ENCODE peak calls at places on chromosomes 7 and 10, in nine cellular contexts. M, B, A, Q, J, N, V, Y and Z are unnamed samples.

GRCh38 chr10:52551036-52551435 is 221.5 kb downstream of the MBL2 start:
- DNase-seq in M (no peak), B (no peak), A (no peak), Q (no peak), J (no peak), N (no peak), V (no peak), Y (no peak), Z (no peak)

GRCh38 chr7:19051767-19052375 is 65.6 kb downstream of the TWIST1 start:
- DNase-seq in M (no peak), B (no peak), A (peak), Q (no peak), J (no peak), N (peak), V (peak), Y (peak), Z (peak)

GRCh38 chr7:129144834-129145668 is 544 bp downstream of the TSPAN33 start:
- DNase-seq in M (no peak), B (no peak), A (no peak), Q (no peak), J (no peak), N (no peak), V (no peak), Y (no peak), Z (no peak)

GRCh38 chr10:81564143-81564542 is 310.9 kb upstream of the NRG3 start:
- DNase-seq in M (no peak), B (no peak), A (no peak), Q (no peak), J (no peak), N (no peak), V (no peak), Y (no peak), Z (no peak)

GRCh38 chr7:21850531-21851285 is 95.0 kb downstream of the CDCA7L start:
- DNase-seq in M (no peak), B (no peak), A (no peak), Q (no peak), J (no peak), N (no peak), V (peak), Y (peak), Z (peak)

GRCh38 chr7:102874166-102874829 is 38.5 kb upstream of the LRRC17 start:
- DNase-seq in M (no peak), B (no peak), A (peak), Q (peak), J (no peak), N (no peak), V (peak), Y (no peak), Z (peak)

GRCh38 chr10:75375828-75376227 is 25.7 kb downstream of the ZNF503 start:
- DNase-seq in M (no peak), B (no peak), A (peak), Q (no peak), J (no peak), N (no peak), V (no peak), Y (no peak), Z (no peak)

GRCh38 chr7:130363156-130363847 is 17.0 kb upstream of the CPA1 start:
- DNase-seq in M (no peak), B (no peak), A (no peak), Q (peak), J (peak), N (no peak), V (peak), Y (no peak), Z (peak)

GRCh38 chr10:77377678-77378352 is 259.8 kb downstream of the KCNMA1 start:
- DNase-seq in M (no peak), B (no peak), A (no peak), Q (no peak), J (no peak), N (peak), V (no peak), Y (no peak), Z (no peak)

GRCh38 chr10:127845756-127846155 is 47.0 kb downstream of the CLRN3 start:
- DNase-seq in M (no peak), B (no peak), A (no peak), Q (no peak), J (no peak), N (no peak), V (no peak), Y (no peak), Z (no peak)

GRCh38 chr10:59680199-59680598 is 29.5 kb downstream of the SLC16A9 start:
- DNase-seq in M (no peak), B (no peak), A (no peak), Q (no peak), J (no peak), N (no peak), V (no peak), Y (no peak), Z (no peak)

GRCh38 chr7:127922661-127923060 is 108.6 kb downstream of the LRRC4 start:
- DNase-seq in M (no peak), B (no peak), A (no peak), Q (no peak), J (no peak), N (no peak), V (no peak), Y (no peak), Z (no peak)

GRCh38 chr7:37273891-37274290 is 174.8 kb downstream of the ELMO1 start:
- DNase-seq in M (no peak), B (no peak), A (no peak), Q (no peak), J (no peak), N (no peak), V (no peak), Y (no peak), Z (no peak)

GRCh38 chr10:86673827-86674581 is 5.7 kb downstream of the LDB3 start:
- DNase-seq in M (no peak), B (no peak), A (no peak), Q (no peak), J (no peak), N (no peak), V (no peak), Y (peak), Z (peak)

GRCh38 chr7:4866528-4867496 is 5.0 kb upstream of the PAPOLB start:
- DNase-seq in M (no peak), B (no peak), A (no peak), Q (no peak), J (no peak), N (no peak), V (no peak), Y (no peak), Z (no peak)

GRCh38 chr7:114922652-114923402 is 933 bp downstream of the MDFIC start:
- DNase-seq in M (no peak), B (peak), A (peak), Q (no peak), J (peak), N (peak), V (peak), Y (peak), Z (peak)

GRCh38 chr7:97118306-97118917 is 914 bp downstream of the SDHAF3 start:
- DNase-seq in M (no peak), B (no peak), A (no peak), Q (no peak), J (no peak), N (no peak), V (peak), Y (peak), Z (peak)

GRCh38 chr10:103096130-103096529 is 96.9 kb downstream of the NT5C2 start:
- DNase-seq in M (no peak), B (no peak), A (no peak), Q (no peak), J (no peak), N (no peak), V (no peak), Y (no peak), Z (no peak)

GRCh38 chr7:35331730-35332678 is 78.1 kb upstream of the TBX20 start:
- DNase-seq in M (no peak), B (no peak), A (no peak), Q (no peak), J (no peak), N (no peak), V (no peak), Y (no peak), Z (no peak)

GRCh38 chr7:20033621-20034200 is 183.5 kb downstream of the MACC1 start:
- DNase-seq in M (no peak), B (no peak), A (no peak), Q (peak), J (no peak), N (no peak), V (peak), Y (no peak), Z (peak)

GRCh38 chr7:142496545-142496991 is 238.7 kb upstream of the PRSS58 start:
- DNase-seq in M (no peak), B (no peak), A (peak), Q (no peak), J (peak), N (no peak), V (peak), Y (peak), Z (peak)

GRCh38 chr10:110153396-110153795 is 54.0 kb upstream of the MXI1 start:
- DNase-seq in M (no peak), B (no peak), A (no peak), Q (no peak), J (no peak), N (no peak), V (no peak), Y (no peak), Z (no peak)

GRCh38 chr10:112490543-112490942 is 43.5 kb downstream of the VTI1A start:
- DNase-seq in M (peak), B (no peak), A (no peak), Q (no peak), J (no peak), N (no peak), V (peak), Y (peak), Z (no peak)

GRCh38 chr7:93148135-93148534 is at the start of gene SAMD9L:
- DNase-seq in M (no peak), B (no peak), A (peak), Q (no peak), J (no peak), N (no peak), V (peak), Y (peak), Z (peak)

GRCh38 chr10:72016608-72017310 is 52.6 kb downstream of the CHST3 start:
- DNase-seq in M (no peak), B (no peak), A (no peak), Q (no peak), J (no peak), N (no peak), V (no peak), Y (peak), Z (peak)